ENCODE peak calls at places on chromosomes 4 and X, in five cellular contexts. G is amniotic stem cell, S is AG10803, Q is NCI-H2081 treated with DMSO at 0.1 percent for 48 hours, T is HEK293T. I is an unnamed sample.
A peak's percentile ranks its signal among the peaks of the same experiment; 100 is the strongest.

GRCh38 chr4:86451560-86452322 is 91.9 kb upstream of the MAPK10 start:
- DNase-seq in Q (no peak), S (peak; percentile 16), G (no peak), T (no peak), I (peak; percentile 80)

GRCh38 chrX:346034-346813 is 27.6 kb upstream of the GTPBP6 start:
- DNase-seq in Q (no peak), T (no peak), G (no peak), S (no peak), I (no peak)

GRCh38 chrX:80876877-80877276 is 67.2 kb upstream of the BRWD3 start:
- DNase-seq in T (no peak), S (peak; percentile 33), Q (no peak), G (no peak), I (no peak)

GRCh38 chrX:38426785-38427184 is 74.4 kb downstream of the OTC start:
- DNase-seq in T (no peak), G (no peak), Q (no peak), S (no peak), I (no peak)

GRCh38 chr4:159498371-159499115 is 395.7 kb downstream of the RAPGEF2 start:
- DNase-seq in G (no peak), S (no peak), Q (no peak), T (no peak), I (no peak)

GRCh38 chrX:149074429-149074828 is 430.7 kb downstream of the IDS start:
- DNase-seq in S (peak; percentile 70), G (no peak), Q (no peak), T (no peak), I (no peak)

GRCh38 chrX:9204560-9204959 is 170.6 kb upstream of the FAM9B start:
- DNase-seq in G (no peak), T (no peak), Q (no peak), S (no peak), I (no peak)

GRCh38 chr4:10296730-10297129 is 160.5 kb downstream of the ZNF518B start:
- DNase-seq in T (no peak), S (peak; percentile 92), G (no peak), Q (no peak), I (no peak)

GRCh38 chrX:103792916-103793540 is 16.4 kb downstream of the PLP1 start:
- DNase-seq in T (no peak), G (peak; percentile 11), Q (no peak), S (peak; percentile 79), I (no peak)

GRCh38 chr4:8121236-8122015 is 37.2 kb downstream of the ABLIM2 start:
- DNase-seq in G (no peak), Q (no peak), T (no peak), S (no peak), I (no peak)

GRCh38 chr4:139530833-139531427 is 25.1 kb downstream of the SETD7 start:
- DNase-seq in G (no peak), Q (no peak), S (peak; percentile 18), T (peak; percentile 79), I (no peak)

GRCh38 chr4:140109626-140110213 is 44.3 kb downstream of the MAML3 start:
- DNase-seq in Q (no peak), S (no peak), T (no peak), G (no peak), I (peak; percentile 71)

GRCh38 chr4:55820260-55820659 is 670 bp downstream of the EXOC1L start:
- DNase-seq in T (no peak), S (no peak), G (no peak), Q (no peak), I (no peak)

GRCh38 chr4:113899260-113900177 is 79.9 kb downstream of the ARSJ start:
- DNase-seq in S (no peak), Q (no peak), T (no peak), G (no peak), I (no peak)

GRCh38 chrX:122816288-122816687 is 367.8 kb upstream of the GRIA3 start:
- DNase-seq in T (no peak), S (no peak), G (no peak), Q (no peak), I (no peak)

GRCh38 chr4:91681544-91681943 is 622.2 kb upstream of the GRID2 start:
- DNase-seq in S (no peak), G (no peak), T (no peak), Q (no peak), I (no peak)

GRCh38 chr4:15935504-15936392 is 2.8 kb downstream of the FGFBP1 start:
- DNase-seq in Q (no peak), T (no peak), G (no peak), S (no peak), I (no peak)

GRCh38 chrX:11967986-11968385 is 170.3 kb upstream of the FRMPD4 start:
- DNase-seq in G (no peak), T (no peak), S (no peak), Q (no peak), I (no peak)

GRCh38 chr4:130026185-130026584 is 930.2 kb downstream of the C4orf33 start:
- DNase-seq in T (no peak), S (no peak), Q (peak; percentile 93), G (no peak), I (peak; percentile 18)

GRCh38 chrX:40184968-40185367 is 87.2 kb upstream of the BCOR start:
- DNase-seq in Q (no peak), G (no peak), S (no peak), T (no peak), I (no peak)

GRCh38 chr4:140257461-140258305 is 103.7 kb upstream of the MAML3 start:
- DNase-seq in T (no peak), S (peak; percentile 28), Q (no peak), G (no peak), I (peak; percentile 72)

GRCh38 chr4:88880001-88880400 is 177.0 kb downstream of the FAM13A start:
- DNase-seq in S (no peak), T (no peak), Q (no peak), G (no peak), I (no peak)

GRCh38 chrX:37959212-37960021 is 46.9 kb upstream of the SYTL5 start:
- DNase-seq in S (no peak), G (no peak), T (no peak), Q (no peak), I (no peak)

GRCh38 chr4:177047070-177047850 is 254.5 kb upstream of the VEGFC start:
- DNase-seq in T (peak; percentile 56), Q (no peak), S (peak; percentile 78), G (peak; percentile 69), I (peak; percentile 18)

GRCh38 chrX:31038585-31039326 is 33.1 kb downstream of the FTHL17 start:
- DNase-seq in Q (no peak), S (peak; percentile 13), G (peak; percentile 1), T (peak; percentile 42), I (no peak)

GRCh38 chr4:133969202-133969873 is 232.3 kb downstream of the PABPC4L start:
- DNase-seq in T (no peak), G (no peak), Q (no peak), S (peak; percentile 1), I (no peak)

GRCh38 chrX:9148626-9149385 is 114.9 kb upstream of the FAM9B start:
- DNase-seq in S (peak; percentile 82), Q (no peak), T (no peak), G (no peak), I (no peak)

GRCh38 chr4:28565434-28565833 is 1704.8 kb downstream of the STIM2 start:
- DNase-seq in Q (no peak), S (peak; percentile 4), G (no peak), T (no peak), I (no peak)

GRCh38 chrX:11407331-11408110 is 114.3 kb downstream of the AMELX start:
- DNase-seq in G (no peak), T (no peak), Q (no peak), S (no peak), I (no peak)

GRCh38 chr4:13765535-13765934 is 138.0 kb upstream of the BOD1L1 start:
- DNase-seq in Q (no peak), G (no peak), S (no peak), T (no peak), I (no peak)

GRCh38 chrX:103215037-103215767 is at the start of gene BEX4:
- DNase-seq in Q (peak; percentile 21), G (peak; percentile 21), S (peak; percentile 56), T (peak; percentile 88), I (peak; percentile 83)

GRCh38 chr4:184375027-184375426 is 99.3 kb downstream of the IRF2 start:
- DNase-seq in S (no peak), G (no peak), T (no peak), Q (no peak), I (no peak)

GRCh38 chr4:178240891-178241290 is 798.7 kb upstream of the AGA start:
- DNase-seq in S (no peak), T (no peak), Q (no peak), G (no peak), I (no peak)

GRCh38 chr4:78014889-78015886 is 41.9 kb upstream of the FRAS1 start:
- DNase-seq in S (no peak), Q (no peak), G (no peak), T (no peak), I (no peak)

GRCh38 chrX:22192419-22193086 is 80.2 kb upstream of the CBLL2 start:
- DNase-seq in G (peak; percentile 22), S (peak; percentile 51), Q (peak; percentile 43), T (peak; percentile 75), I (peak; percentile 73)

GRCh38 chrX:42678133-42678532 is 99.8 kb downstream of the PPP1R2C start:
- DNase-seq in S (peak; percentile 24), G (no peak), T (no peak), Q (no peak), I (no peak)

GRCh38 chrX:51440365-51440764 is 56.0 kb downstream of the NUDT11 start:
- DNase-seq in G (no peak), T (no peak), S (no peak), Q (no peak), I (no peak)

GRCh38 chr4:33316033-33316432 is 2595.9 kb downstream of the PCDH7 start:
- DNase-seq in S (no peak), G (no peak), T (no peak), Q (no peak), I (no peak)

I was measured in NCI-H2227 treated with DMSO at 0.1 percent for 48 hours.